ENCODE peak calls at places on chromosomes 11 and 22, in seven cellular contexts. One of them, this sample, is unnamed.

GRCh38 chr11:118194835-118195627 is 18.6 kb upstream of the SCN2B start:
- DNase-seq in pancreas: peak
- DNase-seq in HL-60: no peak
- DNase-seq in GM20000: no peak
- DNase-seq in endothelial cell: no peak
- DNase-seq in BJ: peak
- DNase-seq in neural progenitor cell: no peak
- DNase-seq in this sample: no peak

GRCh38 chr11:91158901-91159537 is 936.2 kb upstream of the CHORDC1 start:
- DNase-seq in pancreas: no peak
- DNase-seq in HL-60: no peak
- DNase-seq in GM20000: no peak
- DNase-seq in endothelial cell: no peak
- DNase-seq in BJ: no peak
- DNase-seq in neural progenitor cell: no peak
- DNase-seq in this sample: no peak

GRCh38 chr11:19777342-19778102 is 64.9 kb downstream of the NAV2 start:
- DNase-seq in pancreas: peak
- DNase-seq in HL-60: no peak
- DNase-seq in GM20000: peak
- DNase-seq in endothelial cell: no peak
- DNase-seq in BJ: no peak
- DNase-seq in neural progenitor cell: peak
- DNase-seq in this sample: no peak

GRCh38 chr11:33157103-33158027 is 3.9 kb downstream of the CSTF3 start:
- DNase-seq in pancreas: no peak
- DNase-seq in HL-60: no peak
- DNase-seq in GM20000: no peak
- DNase-seq in endothelial cell: no peak
- DNase-seq in BJ: no peak
- DNase-seq in neural progenitor cell: no peak
- DNase-seq in this sample: no peak

GRCh38 chr11:61760946-61761345 is 8.5 kb downstream of the MYRF start:
- DNase-seq in pancreas: no peak
- DNase-seq in HL-60: no peak
- DNase-seq in GM20000: no peak
- DNase-seq in endothelial cell: no peak
- DNase-seq in BJ: no peak
- DNase-seq in neural progenitor cell: no peak
- DNase-seq in this sample: no peak

GRCh38 chr22:45008853-45009751 is 703 bp downstream of the PHF21B start:
- DNase-seq in pancreas: no peak
- DNase-seq in HL-60: no peak
- DNase-seq in GM20000: peak
- DNase-seq in endothelial cell: peak
- DNase-seq in BJ: no peak
- DNase-seq in neural progenitor cell: peak
- DNase-seq in this sample: no peak

GRCh38 chr22:43128928-43129424 is 14.2 kb downstream of the MCAT start:
- DNase-seq in pancreas: peak
- DNase-seq in HL-60: no peak
- DNase-seq in GM20000: peak
- DNase-seq in endothelial cell: no peak
- DNase-seq in BJ: no peak
- DNase-seq in neural progenitor cell: no peak
- DNase-seq in this sample: no peak

GRCh38 chr11:2804701-2805387 is 80.7 kb downstream of the CDKN1C start:
- DNase-seq in pancreas: peak
- DNase-seq in HL-60: no peak
- DNase-seq in GM20000: no peak
- DNase-seq in endothelial cell: no peak
- DNase-seq in BJ: no peak
- DNase-seq in neural progenitor cell: peak
- DNase-seq in this sample: peak

GRCh38 chr22:44658371-44658953 is 43.5 kb upstream of the PRR5 start:
- DNase-seq in pancreas: no peak
- DNase-seq in HL-60: no peak
- DNase-seq in GM20000: no peak
- DNase-seq in endothelial cell: no peak
- DNase-seq in BJ: peak
- DNase-seq in neural progenitor cell: peak
- DNase-seq in this sample: no peak

GRCh38 chr22:43101306-43101705 is 9.2 kb upstream of the BIK start:
- DNase-seq in pancreas: no peak
- DNase-seq in HL-60: no peak
- DNase-seq in GM20000: no peak
- DNase-seq in endothelial cell: no peak
- DNase-seq in BJ: no peak
- DNase-seq in neural progenitor cell: no peak
- DNase-seq in this sample: no peak

GRCh38 chr22:49494555-49494954 is 333.1 kb downstream of the BRD1 start:
- DNase-seq in pancreas: no peak
- DNase-seq in HL-60: no peak
- DNase-seq in GM20000: no peak
- DNase-seq in endothelial cell: no peak
- DNase-seq in BJ: no peak
- DNase-seq in neural progenitor cell: no peak
- DNase-seq in this sample: no peak

GRCh38 chr11:57597461-57597892 is at the start of gene SERPING1:
- DNase-seq in pancreas: peak
- DNase-seq in HL-60: no peak
- DNase-seq in GM20000: no peak
- DNase-seq in endothelial cell: no peak
- DNase-seq in BJ: no peak
- DNase-seq in neural progenitor cell: no peak
- DNase-seq in this sample: no peak

GRCh38 chr11:43944761-43945311 is 2.4 kb downstream of the C11orf96 start:
- DNase-seq in pancreas: peak
- DNase-seq in HL-60: no peak
- DNase-seq in GM20000: peak
- DNase-seq in endothelial cell: peak
- DNase-seq in BJ: no peak
- DNase-seq in neural progenitor cell: peak
- DNase-seq in this sample: no peak

GRCh38 chr11:93903989-93904388 is 53.6 kb upstream of the VSTM5 start:
- DNase-seq in pancreas: no peak
- DNase-seq in HL-60: no peak
- DNase-seq in GM20000: no peak
- DNase-seq in endothelial cell: no peak
- DNase-seq in BJ: no peak
- DNase-seq in neural progenitor cell: peak
- DNase-seq in this sample: no peak

GRCh38 chr11:17129003-17129402 is 51.5 kb upstream of the RPS13 start:
- DNase-seq in pancreas: no peak
- DNase-seq in HL-60: no peak
- DNase-seq in GM20000: no peak
- DNase-seq in endothelial cell: no peak
- DNase-seq in BJ: no peak
- DNase-seq in neural progenitor cell: no peak
- DNase-seq in this sample: no peak

GRCh38 chr11:62839050-62840015 is at the start of gene WDR74:
- DNase-seq in pancreas: peak
- DNase-seq in HL-60: peak
- DNase-seq in GM20000: peak
- DNase-seq in endothelial cell: peak
- DNase-seq in BJ: peak
- DNase-seq in neural progenitor cell: peak
- DNase-seq in this sample: peak
- TF ChIP-seq CTCF in pancreas: no peak
- TF ChIP-seq CTCF in HL-60: no peak
- TF ChIP-seq CTCF in GM20000: no peak
- TF ChIP-seq CTCF in endothelial cell: no peak
- TF ChIP-seq CTCF in BJ: no peak
- TF ChIP-seq CTCF in neural progenitor cell: no peak
- TF ChIP-seq CTCF in this sample: no peak

GRCh38 chr22:31085493-31085824 is 4.3 kb downstream of the SMTN start:
- DNase-seq in pancreas: peak
- DNase-seq in HL-60: no peak
- DNase-seq in GM20000: no peak
- DNase-seq in endothelial cell: no peak
- DNase-seq in BJ: no peak
- DNase-seq in neural progenitor cell: peak
- DNase-seq in this sample: peak
- TF ChIP-seq CTCF in pancreas: no peak
- TF ChIP-seq CTCF in HL-60: no peak
- TF ChIP-seq CTCF in GM20000: no peak
- TF ChIP-seq CTCF in endothelial cell: peak
- TF ChIP-seq CTCF in BJ: no peak
- TF ChIP-seq CTCF in neural progenitor cell: no peak
- TF ChIP-seq CTCF in this sample: peak

GRCh38 chr11:28461846-28462245 is 353.7 kb downstream of the METTL15 start:
- DNase-seq in pancreas: no peak
- DNase-seq in HL-60: no peak
- DNase-seq in GM20000: no peak
- DNase-seq in endothelial cell: no peak
- DNase-seq in BJ: no peak
- DNase-seq in neural progenitor cell: no peak
- DNase-seq in this sample: no peak

GRCh38 chr11:28466506-28466905 is 358.3 kb downstream of the METTL15 start:
- DNase-seq in pancreas: no peak
- DNase-seq in HL-60: no peak
- DNase-seq in GM20000: no peak
- DNase-seq in endothelial cell: no peak
- DNase-seq in BJ: no peak
- DNase-seq in neural progenitor cell: no peak
- DNase-seq in this sample: no peak

GRCh38 chr11:28461338-28461737 is 353.1 kb downstream of the METTL15 start:
- DNase-seq in pancreas: no peak
- DNase-seq in HL-60: no peak
- DNase-seq in GM20000: no peak
- DNase-seq in endothelial cell: no peak
- DNase-seq in BJ: peak
- DNase-seq in neural progenitor cell: no peak
- DNase-seq in this sample: no peak

GRCh38 chr11:28464252-28464867 is 356.2 kb downstream of the METTL15 start:
- DNase-seq in pancreas: no peak
- DNase-seq in HL-60: no peak
- DNase-seq in GM20000: no peak
- DNase-seq in endothelial cell: no peak
- DNase-seq in BJ: peak
- DNase-seq in neural progenitor cell: no peak
- DNase-seq in this sample: no peak

GRCh38 chr11:28463826-28464225 is 355.6 kb downstream of the METTL15 start:
- DNase-seq in pancreas: no peak
- DNase-seq in HL-60: no peak
- DNase-seq in GM20000: no peak
- DNase-seq in endothelial cell: no peak
- DNase-seq in BJ: peak
- DNase-seq in neural progenitor cell: no peak
- DNase-seq in this sample: no peak
- TF ChIP-seq CTCF in pancreas: no peak
- TF ChIP-seq CTCF in HL-60: no peak
- TF ChIP-seq CTCF in GM20000: no peak
- TF ChIP-seq CTCF in endothelial cell: no peak
- TF ChIP-seq CTCF in BJ: no peak
- TF ChIP-seq CTCF in neural progenitor cell: no peak
- TF ChIP-seq CTCF in this sample: no peak

DNA sequence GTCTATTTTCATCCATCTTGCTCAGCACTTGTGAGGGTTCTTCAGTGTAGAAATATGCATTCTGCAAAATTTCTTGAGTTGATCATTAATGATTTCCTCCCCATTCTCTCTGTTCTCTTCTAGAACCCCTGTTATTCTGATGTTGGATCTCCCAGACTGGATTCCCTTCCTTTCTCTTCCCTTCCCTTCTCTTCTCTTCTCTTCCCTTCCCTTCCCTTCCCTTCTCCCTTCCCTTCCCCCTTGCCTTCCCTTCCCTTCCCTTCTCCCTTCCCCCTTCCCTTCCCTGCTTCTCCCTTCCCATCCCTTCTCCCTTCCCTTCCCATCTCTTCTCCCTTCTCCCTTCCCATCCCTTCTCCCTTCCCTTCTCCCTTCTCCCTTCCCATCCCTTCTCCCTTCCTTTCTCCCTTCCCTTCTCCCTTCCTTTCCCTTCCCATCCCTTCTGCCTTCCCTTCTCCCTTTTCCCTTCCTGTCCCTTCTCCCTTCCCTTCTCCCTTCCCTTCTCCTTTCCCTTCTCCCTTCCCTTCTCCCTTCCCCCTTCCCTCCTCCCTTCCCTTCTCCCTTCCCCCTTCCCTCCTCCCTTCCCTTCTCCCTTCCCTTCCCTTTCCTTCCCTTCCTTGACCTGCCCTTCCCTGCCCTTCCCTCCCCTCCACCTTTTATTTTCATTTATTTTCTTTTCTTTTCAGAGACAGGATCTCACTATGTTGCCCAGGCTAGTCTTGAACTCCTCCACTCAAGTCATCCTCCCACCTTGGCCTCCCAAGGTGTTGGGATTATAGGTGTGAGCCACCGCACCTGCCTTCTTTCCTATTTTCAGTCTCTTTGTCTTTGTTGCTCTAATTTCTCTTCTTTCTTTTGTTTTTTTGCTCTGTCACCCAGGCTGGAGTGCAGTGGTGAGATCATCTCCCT is 24.9 kb upstream of the RBFOX2 start:
- DNase-seq in pancreas: no peak
- DNase-seq in HL-60: no peak
- DNase-seq in GM20000: no peak
- DNase-seq in endothelial cell: no peak
- DNase-seq in BJ: no peak
- DNase-seq in neural progenitor cell: no peak
- DNase-seq in this sample: no peak
- TF ChIP-seq CTCF in pancreas: no peak
- TF ChIP-seq CTCF in HL-60: no peak
- TF ChIP-seq CTCF in GM20000: no peak
- TF ChIP-seq CTCF in endothelial cell: no peak
- TF ChIP-seq CTCF in BJ: no peak
- TF ChIP-seq CTCF in neural progenitor cell: no peak
- TF ChIP-seq CTCF in this sample: no peak

GRCh38 chr22:24205438-24206189 is 24.3 kb downstream of the SUSD2 start:
- DNase-seq in pancreas: no peak
- DNase-seq in HL-60: no peak
- DNase-seq in GM20000: no peak
- DNase-seq in endothelial cell: no peak
- DNase-seq in BJ: no peak
- DNase-seq in neural progenitor cell: no peak
- DNase-seq in this sample: no peak
- TF ChIP-seq CTCF in pancreas: no peak
- TF ChIP-seq CTCF in HL-60: no peak
- TF ChIP-seq CTCF in GM20000: no peak
- TF ChIP-seq CTCF in endothelial cell: no peak
- TF ChIP-seq CTCF in BJ: no peak
- TF ChIP-seq CTCF in neural progenitor cell: no peak
- TF ChIP-seq CTCF in this sample: no peak

GRCh38 chr22:25062378-25063095 is 110.0 kb downstream of the KIAA1671 start:
- DNase-seq in pancreas: no peak
- DNase-seq in HL-60: no peak
- DNase-seq in GM20000: no peak
- DNase-seq in endothelial cell: no peak
- DNase-seq in BJ: no peak
- DNase-seq in neural progenitor cell: no peak
- DNase-seq in this sample: no peak

GRCh38 chr22:25061134-25061533 is 108.6 kb downstream of the KIAA1671 start:
- DNase-seq in pancreas: no peak
- DNase-seq in HL-60: no peak
- DNase-seq in GM20000: no peak
- DNase-seq in endothelial cell: no peak
- DNase-seq in BJ: no peak
- DNase-seq in neural progenitor cell: no peak
- DNase-seq in this sample: no peak

GRCh38 chr22:25059438-25059837 is 106.9 kb downstream of the KIAA1671 start:
- DNase-seq in pancreas: no peak
- DNase-seq in HL-60: no peak
- DNase-seq in GM20000: no peak
- DNase-seq in endothelial cell: no peak
- DNase-seq in BJ: no peak
- DNase-seq in neural progenitor cell: no peak
- DNase-seq in this sample: no peak

GRCh38 chr22:25061605-25062377 is 109.3 kb downstream of the KIAA1671 start:
- DNase-seq in pancreas: no peak
- DNase-seq in HL-60: no peak
- DNase-seq in GM20000: no peak
- DNase-seq in endothelial cell: no peak
- DNase-seq in BJ: no peak
- DNase-seq in neural progenitor cell: no peak
- DNase-seq in this sample: no peak

GRCh38 chr22:25060522-25061071 is 108.1 kb downstream of the KIAA1671 start:
- DNase-seq in pancreas: no peak
- DNase-seq in HL-60: no peak
- DNase-seq in GM20000: no peak
- DNase-seq in endothelial cell: no peak
- DNase-seq in BJ: no peak
- DNase-seq in neural progenitor cell: no peak
- DNase-seq in this sample: no peak
- TF ChIP-seq CTCF in pancreas: no peak
- TF ChIP-seq CTCF in HL-60: no peak
- TF ChIP-seq CTCF in GM20000: peak
- TF ChIP-seq CTCF in endothelial cell: peak
- TF ChIP-seq CTCF in BJ: no peak
- TF ChIP-seq CTCF in neural progenitor cell: peak
- TF ChIP-seq CTCF in this sample: no peak